ENCODE peak calls at places on chromosomes 3 and 15, in five cellular contexts. P is aorta, W is GM23338, H is GM23248, U is spleen. E is an unnamed sample.

GRCh38 chr3:138726966-138727365 is 107.8 kb downstream of the PIK3CB start:
- DNase-seq in P (no peak), W (no peak), H (peak; percentile 47), U (no peak), E (no peak)

GRCh38 chr3:47009225-47010049 is 30.0 kb downstream of the NBEAL2 start:
- DNase-seq in P (peak; percentile 95), U (peak; percentile 95), H (peak; percentile 95), W (peak; percentile 89), E (peak; percentile 92)

GRCh38 chr3:128572644-128573105 is 77.9 kb downstream of the RPN1 start:
- DNase-seq in P (no peak), H (no peak), W (peak; percentile 78), U (no peak), E (no peak)

GRCh38 chr3:132284006-132284405 is 33.2 kb upstream of the ACP3 start:
- DNase-seq in W (peak; percentile 22), H (peak; percentile 17), U (no peak), P (no peak), E (no peak)

GRCh38 chr15:101426761-101427333 is 62.7 kb downstream of the PCSK6 start:
- DNase-seq in P (no peak), H (no peak), U (peak; percentile 72), W (no peak), E (no peak)

GRCh38 chr3:168952551-168952950 is 711.0 kb downstream of the MECOM start:
- DNase-seq in U (no peak), P (no peak), W (no peak), H (peak; percentile 43), E (no peak)

GRCh38 chr15:100852630-100853029 is 27.0 kb upstream of the ALDH1A3 start:
- DNase-seq in H (no peak), P (peak; percentile 28), U (no peak), W (no peak), E (no peak)

GRCh38 chr3:133572158-133573053 is 1.1 kb upstream of the CDV3 start:
- DNase-seq in W (peak; percentile 13), U (peak; percentile 85), H (peak; percentile 50), P (no peak), E (no peak)

GRCh38 chr15:85623648-85624047 is 171.1 kb downstream of the KLHL25 start:
- DNase-seq in W (no peak), U (no peak), H (peak; percentile 86), P (no peak), E (no peak)

GRCh38 chr3:8650583-8651416 is 6.2 kb upstream of the SSUH2 start:
- DNase-seq in W (no peak), U (peak; percentile 38), H (no peak), P (no peak), E (no peak)

GRCh38 chr15:26974120-26974780 is 3.3 kb downstream of the GABRG3 start:
- DNase-seq in W (peak; percentile 87), H (peak; percentile 37), U (no peak), P (no peak), E (no peak)

GRCh38 chr3:188937389-188937788 is 234.4 kb upstream of the TPRG1 start:
- DNase-seq in H (no peak), U (no peak), W (peak; percentile 75), P (no peak), E (no peak)

GRCh38 chr15:85580914-85581313 is 200.5 kb downstream of the AKAP13 start:
- DNase-seq in H (peak; percentile 24), W (no peak), U (peak; percentile 88), P (no peak), E (peak; percentile 72)

DNA sequence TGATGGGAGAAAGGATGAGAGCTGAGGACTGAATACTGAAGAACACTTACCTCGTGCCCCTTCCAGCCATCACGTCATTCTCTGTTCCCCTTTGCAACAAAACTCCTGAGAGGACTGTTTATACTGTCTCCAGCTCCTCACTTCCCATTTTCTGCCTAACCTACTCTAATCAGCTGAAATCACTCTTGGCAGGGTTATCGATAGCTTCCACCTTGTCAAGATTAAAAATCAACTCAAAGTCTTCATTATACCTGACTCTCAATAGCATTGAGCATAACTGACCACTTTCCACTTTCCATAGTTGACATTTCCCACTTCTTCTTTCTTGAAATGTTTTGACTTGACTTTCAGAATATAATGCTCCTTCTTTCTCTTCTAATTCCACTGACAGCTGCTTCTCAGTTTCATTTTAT is 4.3 kb downstream of the BTBD1 start:
- DNase-seq in H (no peak), W (no peak), U (no peak), P (no peak), E (no peak)
- H3K27ac ChIP-seq in H (no peak overlapping the region), W (peak overlapping the region; percentile 12), U (peak overlapping the region; percentile 38), P (no peak overlapping the region), E (no peak overlapping the region)

GRCh38 chr3:185754920-185755319 is 69.9 kb downstream of the IGF2BP2 start:
- DNase-seq in P (no peak), U (no peak), W (peak; percentile 80), H (no peak), E (no peak)
- H3K4me3 ChIP-seq in P (no peak overlapping the region), U (no peak overlapping the region), W (peak overlapping the region; percentile 37), H (no peak overlapping the region), E (no peak overlapping the region)

GRCh38 chr3:194014756-194015155 is 121.2 kb upstream of the HES1 start:
- DNase-seq in H (no peak), P (no peak), W (no peak), U (no peak), E (no peak)
- H3K27ac ChIP-seq in H (no peak overlapping the region), P (no peak overlapping the region), W (no peak overlapping the region), U (no peak overlapping the region), E (no peak overlapping the region)

GRCh38 chr15:95329362-95329761 is 1001.1 kb upstream of the NR2F2 start:
- DNase-seq in H (no peak), W (no peak), U (no peak), P (no peak), E (no peak)
- H3K4me3 ChIP-seq in H (no peak overlapping the region), W (no peak overlapping the region), U (peak overlapping the region; percentile 45), P (no peak overlapping the region), E (no peak overlapping the region)

DNA sequence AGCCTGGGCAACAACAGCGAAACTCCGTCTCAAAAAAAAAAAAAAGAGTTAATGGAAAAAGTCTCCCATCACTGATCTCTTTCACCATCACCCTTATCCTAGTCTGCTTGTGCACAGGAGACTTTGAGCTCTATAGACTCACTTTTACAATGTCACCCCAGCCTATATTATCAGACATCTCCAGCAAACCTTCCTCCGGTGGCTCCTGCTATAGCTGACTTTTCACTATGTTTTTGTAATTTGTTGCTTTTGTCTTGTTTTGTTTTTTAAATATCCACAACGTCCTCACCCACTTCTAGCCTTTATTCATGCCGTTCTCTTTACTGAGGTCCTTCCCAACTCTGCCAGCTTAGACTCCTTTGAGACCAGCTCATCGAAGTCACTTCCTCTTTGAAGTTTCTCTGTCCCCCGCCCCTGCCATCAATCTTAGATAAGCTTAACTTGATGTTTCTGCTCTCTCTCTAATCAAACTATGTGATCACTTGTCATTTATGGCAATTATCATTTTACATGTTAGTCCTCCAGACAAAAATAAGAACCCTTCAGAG is 82.7 kb upstream of the CHD2 start:
- DNase-seq in W (no peak), U (no peak), P (no peak), H (no peak), E (no peak)
- H3K27ac ChIP-seq in W (no peak overlapping the region), U (peak overlapping the region; percentile 58), P (no peak overlapping the region), H (no peak overlapping the region), E (no peak overlapping the region)

GRCh38 chr3:126573492-126574117 is 14.9 kb upstream of the C3orf22 start:
- DNase-seq in H (no peak), W (no peak), P (no peak), U (no peak), E (peak; percentile 62)
- H3K4me3 ChIP-seq in H (no peak overlapping the region), W (no peak overlapping the region), P (no peak overlapping the region), U (no peak overlapping the region), E (no peak overlapping the region)

DNA sequence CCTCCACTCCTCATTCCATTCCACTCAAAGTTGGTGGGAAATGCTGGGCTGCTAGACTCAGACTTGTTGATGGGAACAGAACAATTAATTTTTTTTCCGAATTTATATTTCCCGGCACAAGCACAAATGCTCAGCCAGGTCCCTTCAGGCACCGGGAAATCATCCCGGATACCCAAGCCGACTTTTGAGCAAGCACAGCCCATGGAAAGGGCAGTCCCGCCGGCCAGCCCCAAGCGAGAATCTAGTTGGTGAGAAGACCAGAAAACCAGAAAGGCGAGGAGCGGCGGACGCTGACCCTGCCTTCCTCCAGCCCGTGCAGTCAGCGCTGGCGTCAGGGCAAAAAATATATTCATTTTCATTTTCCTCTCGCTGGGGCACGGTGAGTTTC is 758 bp upstream of the ZIC4 start:
- DNase-seq in W (peak; percentile 59), U (no peak), P (no peak), H (no peak), E (no peak)
- H3K27ac ChIP-seq in W (no peak overlapping the region), U (no peak overlapping the region), P (no peak overlapping the region), H (no peak overlapping the region), E (no peak overlapping the region)